ENCODE peak calls at places on chromosomes 12 and 14, in five cellular contexts. One of them, this sample, is unnamed.

GRCh38 chr14:84298738-84299137 is 1231.2 kb upstream of the FLRT2 start:
- DNase-seq in naive thymus-derived CD8-positive, alpha-beta T cell: no peak
- DNase-seq in caudate nucleus: no peak
- DNase-seq in 8988T: no peak
- DNase-seq in NCI-H345: no peak
- DNase-seq in this sample: no peak

GRCh38 chr12:128542844-128543243 is 275.9 kb downstream of the TMEM132C start:
- DNase-seq in naive thymus-derived CD8-positive, alpha-beta T cell: no peak
- DNase-seq in 8988T: no peak
- DNase-seq in NCI-H345: no peak
- DNase-seq in caudate nucleus: no peak
- DNase-seq in this sample: no peak

GRCh38 chr12:124399622-124400021 is 104.7 kb downstream of the RFLNA start:
- DNase-seq in NCI-H345: no peak
- DNase-seq in caudate nucleus: no peak
- DNase-seq in 8988T: peak
- DNase-seq in naive thymus-derived CD8-positive, alpha-beta T cell: peak
- DNase-seq in this sample: no peak

GRCh38 chr12:108939594-108939993 is 59.7 kb downstream of the DAO start:
- DNase-seq in caudate nucleus: no peak
- DNase-seq in naive thymus-derived CD8-positive, alpha-beta T cell: peak
- DNase-seq in 8988T: no peak
- DNase-seq in NCI-H345: no peak
- DNase-seq in this sample: no peak

GRCh38 chr12:109393437-109394345 is 46.0 kb downstream of the MYO1H start:
- DNase-seq in naive thymus-derived CD8-positive, alpha-beta T cell: peak
- DNase-seq in NCI-H345: peak
- DNase-seq in 8988T: peak
- DNase-seq in caudate nucleus: no peak
- DNase-seq in this sample: no peak

GRCh38 chr12:123351349-123351748 is 13.3 kb downstream of the SBNO1 start:
- DNase-seq in caudate nucleus: no peak
- DNase-seq in naive thymus-derived CD8-positive, alpha-beta T cell: no peak
- DNase-seq in NCI-H345: no peak
- DNase-seq in 8988T: no peak
- DNase-seq in this sample: no peak

GRCh38 chr14:26525057-26525456 is 72.8 kb downstream of the NOVA1 start:
- DNase-seq in caudate nucleus: no peak
- DNase-seq in NCI-H345: no peak
- DNase-seq in 8988T: no peak
- DNase-seq in naive thymus-derived CD8-positive, alpha-beta T cell: no peak
- DNase-seq in this sample: no peak

GRCh38 chr14:71169028-71169427 is 261.8 kb downstream of the PCNX1 start:
- DNase-seq in caudate nucleus: no peak
- DNase-seq in naive thymus-derived CD8-positive, alpha-beta T cell: peak
- DNase-seq in 8988T: no peak
- DNase-seq in NCI-H345: no peak
- DNase-seq in this sample: no peak

GRCh38 chr12:3753549-3754284 is 808 bp upstream of the CRACR2A start:
- DNase-seq in caudate nucleus: no peak
- DNase-seq in NCI-H345: no peak
- DNase-seq in naive thymus-derived CD8-positive, alpha-beta T cell: peak
- DNase-seq in 8988T: no peak
- DNase-seq in this sample: no peak

GRCh38 chr14:95609398-95609990 is 74.6 kb downstream of the GLRX5 start:
- DNase-seq in 8988T: no peak
- DNase-seq in naive thymus-derived CD8-positive, alpha-beta T cell: no peak
- DNase-seq in NCI-H345: peak
- DNase-seq in caudate nucleus: no peak
- DNase-seq in this sample: no peak

GRCh38 chr14:92495041-92495440 is 18.5 kb upstream of the RIN3 start:
- DNase-seq in 8988T: no peak
- DNase-seq in naive thymus-derived CD8-positive, alpha-beta T cell: no peak
- DNase-seq in caudate nucleus: no peak
- DNase-seq in NCI-H345: no peak
- DNase-seq in this sample: no peak

This sample was measured in substantia nigra.